ENCODE peak calls at places on chromosome 21, in eight cellular contexts. One of them, this sample, is unnamed.

GRCh38 chr21:41269535-41269934 is 47.1 kb upstream of the FAM3B start:
- DNase-seq in cardiac fibroblast: no peak
- DNase-seq in fibroblast of pulmonary artery: no peak
- DNase-seq in epithelial cell of proximal tubule: no peak
- DNase-seq in astrocyte: no peak
- DNase-seq in A549: no peak
- DNase-seq in uterus: no peak
- DNase-seq in fibroblast of lung: no peak
- DNase-seq in this sample: no peak

GRCh38 chr21:35428041-35428400 is 378.9 kb upstream of the RUNX1 start:
- DNase-seq in cardiac fibroblast: peak; percentile 26
- DNase-seq in fibroblast of pulmonary artery: peak; percentile 47
- DNase-seq in epithelial cell of proximal tubule: no peak
- DNase-seq in astrocyte: no peak
- DNase-seq in A549: no peak
- DNase-seq in uterus: no peak
- DNase-seq in fibroblast of lung: peak; percentile 11
- DNase-seq in this sample: peak; percentile 43

GRCh38 chr21:23660560-23660959 is 1946.7 kb downstream of the MRPL39 start:
- DNase-seq in cardiac fibroblast: no peak
- DNase-seq in fibroblast of pulmonary artery: no peak
- DNase-seq in epithelial cell of proximal tubule: no peak
- DNase-seq in astrocyte: no peak
- DNase-seq in A549: no peak
- DNase-seq in uterus: no peak
- DNase-seq in fibroblast of lung: no peak
- DNase-seq in this sample: no peak

GRCh38 chr21:46560568-46561447 is 44.1 kb downstream of the S100B start:
- DNase-seq in cardiac fibroblast: no peak
- DNase-seq in fibroblast of pulmonary artery: no peak
- DNase-seq in epithelial cell of proximal tubule: no peak
- DNase-seq in astrocyte: no peak
- DNase-seq in A549: no peak
- DNase-seq in uterus: no peak
- DNase-seq in fibroblast of lung: no peak
- DNase-seq in this sample: no peak

GRCh38 chr21:14843991-14844390 is 220.8 kb downstream of the NRIP1 start:
- DNase-seq in cardiac fibroblast: no peak
- DNase-seq in fibroblast of pulmonary artery: no peak
- DNase-seq in epithelial cell of proximal tubule: no peak
- DNase-seq in astrocyte: no peak
- DNase-seq in A549: no peak
- DNase-seq in uterus: no peak
- DNase-seq in fibroblast of lung: no peak
- DNase-seq in this sample: peak; percentile 35

GRCh38 chr21:28257276-28257675 is 735.4 kb downstream of the LTN1 start:
- DNase-seq in cardiac fibroblast: peak; percentile 80
- DNase-seq in fibroblast of pulmonary artery: peak; percentile 83
- DNase-seq in epithelial cell of proximal tubule: no peak
- DNase-seq in astrocyte: no peak
- DNase-seq in A549: no peak
- DNase-seq in uterus: no peak
- DNase-seq in fibroblast of lung: no peak
- DNase-seq in this sample: peak; percentile 43

GRCh38 chr21:46161180-46161799 is 5.9 kb upstream of the FTCD start:
- DNase-seq in cardiac fibroblast: no peak
- DNase-seq in fibroblast of pulmonary artery: no peak
- DNase-seq in epithelial cell of proximal tubule: no peak
- DNase-seq in astrocyte: no peak
- DNase-seq in A549: no peak
- DNase-seq in uterus: no peak
- DNase-seq in fibroblast of lung: no peak
- DNase-seq in this sample: no peak

GRCh38 chr21:46096997-46097825 is 701 bp upstream of the COL6A2 start:
- DNase-seq in cardiac fibroblast: no peak
- DNase-seq in fibroblast of pulmonary artery: no peak
- DNase-seq in epithelial cell of proximal tubule: no peak
- DNase-seq in astrocyte: no peak
- DNase-seq in A549: no peak
- DNase-seq in uterus: peak; percentile 51
- DNase-seq in fibroblast of lung: peak; percentile 40
- DNase-seq in this sample: no peak

GRCh38 chr21:41307219-41307618 is 9.4 kb upstream of the FAM3B start:
- DNase-seq in cardiac fibroblast: no peak
- DNase-seq in fibroblast of pulmonary artery: no peak
- DNase-seq in epithelial cell of proximal tubule: no peak
- DNase-seq in astrocyte: no peak
- DNase-seq in A549: no peak
- DNase-seq in uterus: no peak
- DNase-seq in fibroblast of lung: no peak
- DNase-seq in this sample: no peak

GRCh38 chr21:16773206-16773605 is 739.6 kb upstream of the CXADR start:
- DNase-seq in cardiac fibroblast: peak; percentile 58
- DNase-seq in fibroblast of pulmonary artery: peak; percentile 45
- DNase-seq in epithelial cell of proximal tubule: no peak
- DNase-seq in astrocyte: peak; percentile 35
- DNase-seq in A549: no peak
- DNase-seq in uterus: no peak
- DNase-seq in fibroblast of lung: peak; percentile 39
- DNase-seq in this sample: peak; percentile 70

GRCh38 chr21:28436286-28436932 is 556.3 kb downstream of the LTN1 start:
- DNase-seq in cardiac fibroblast: peak; percentile 49
- DNase-seq in fibroblast of pulmonary artery: peak; percentile 65
- DNase-seq in epithelial cell of proximal tubule: peak; percentile 58
- DNase-seq in astrocyte: peak; percentile 74
- DNase-seq in A549: no peak
- DNase-seq in uterus: peak; percentile 65
- DNase-seq in fibroblast of lung: peak; percentile 51
- DNase-seq in this sample: no peak

GRCh38 chr21:26041441-26042180 is 129.0 kb downstream of the APP start:
- DNase-seq in cardiac fibroblast: peak; percentile 34
- DNase-seq in fibroblast of pulmonary artery: peak; percentile 35
- DNase-seq in epithelial cell of proximal tubule: no peak
- DNase-seq in astrocyte: peak; percentile 62
- DNase-seq in A549: no peak
- DNase-seq in uterus: no peak
- DNase-seq in fibroblast of lung: peak; percentile 58
- DNase-seq in this sample: peak; percentile 56

GRCh38 chr21:45923146-45923545 is 58.4 kb upstream of the COL6A1 start:
- DNase-seq in cardiac fibroblast: peak; percentile 87
- DNase-seq in fibroblast of pulmonary artery: peak; percentile 83
- DNase-seq in epithelial cell of proximal tubule: no peak
- DNase-seq in astrocyte: peak; percentile 46
- DNase-seq in A549: peak; percentile 58
- DNase-seq in uterus: peak; percentile 81
- DNase-seq in fibroblast of lung: peak; percentile 80
- DNase-seq in this sample: peak; percentile 86

GRCh38 chr21:25639922-25640670 is 1.0 kb downstream of the JAM2 start:
- DNase-seq in cardiac fibroblast: no peak
- DNase-seq in fibroblast of pulmonary artery: no peak
- DNase-seq in epithelial cell of proximal tubule: no peak
- DNase-seq in astrocyte: no peak
- DNase-seq in A549: no peak
- DNase-seq in uterus: peak; percentile 38
- DNase-seq in fibroblast of lung: no peak
- DNase-seq in this sample: no peak

GRCh38 chr21:28725396-28725795 is 267.3 kb downstream of the LTN1 start:
- DNase-seq in cardiac fibroblast: peak; percentile 19
- DNase-seq in fibroblast of pulmonary artery: no peak
- DNase-seq in epithelial cell of proximal tubule: no peak
- DNase-seq in astrocyte: peak; percentile 36
- DNase-seq in A549: no peak
- DNase-seq in uterus: no peak
- DNase-seq in fibroblast of lung: no peak
- DNase-seq in this sample: no peak

GRCh38 chr21:16837319-16837718 is 675.5 kb upstream of the CXADR start:
- DNase-seq in cardiac fibroblast: peak; percentile 38
- DNase-seq in fibroblast of pulmonary artery: peak; percentile 29
- DNase-seq in epithelial cell of proximal tubule: no peak
- DNase-seq in astrocyte: peak; percentile 56
- DNase-seq in A549: no peak
- DNase-seq in uterus: no peak
- DNase-seq in fibroblast of lung: peak; percentile 41
- DNase-seq in this sample: peak; percentile 44

GRCh38 chr21:15182731-15183130 is 117.9 kb upstream of the NRIP1 start:
- DNase-seq in cardiac fibroblast: no peak
- DNase-seq in fibroblast of pulmonary artery: no peak
- DNase-seq in epithelial cell of proximal tubule: no peak
- DNase-seq in astrocyte: no peak
- DNase-seq in A549: no peak
- DNase-seq in uterus: no peak
- DNase-seq in fibroblast of lung: no peak
- DNase-seq in this sample: no peak

GRCh38 chr21:15054089-15054488 is 10.7 kb downstream of the NRIP1 start:
- DNase-seq in cardiac fibroblast: no peak
- DNase-seq in fibroblast of pulmonary artery: no peak
- DNase-seq in epithelial cell of proximal tubule: no peak
- DNase-seq in astrocyte: no peak
- DNase-seq in A549: no peak
- DNase-seq in uterus: no peak
- DNase-seq in fibroblast of lung: no peak
- DNase-seq in this sample: no peak

GRCh38 chr21:28801906-28802305 is 190.8 kb downstream of the LTN1 start:
- DNase-seq in cardiac fibroblast: no peak
- DNase-seq in fibroblast of pulmonary artery: no peak
- DNase-seq in epithelial cell of proximal tubule: no peak
- DNase-seq in astrocyte: no peak
- DNase-seq in A549: no peak
- DNase-seq in uterus: no peak
- DNase-seq in fibroblast of lung: peak; percentile 64
- DNase-seq in this sample: no peak

GRCh38 chr21:29501451-29501850 is 202.7 kb downstream of the BACH1 start:
- DNase-seq in cardiac fibroblast: peak; percentile 11
- DNase-seq in fibroblast of pulmonary artery: peak; percentile 43
- DNase-seq in epithelial cell of proximal tubule: no peak
- DNase-seq in astrocyte: peak; percentile 53
- DNase-seq in A549: no peak
- DNase-seq in uterus: no peak
- DNase-seq in fibroblast of lung: peak; percentile 95
- DNase-seq in this sample: peak; percentile 91

GRCh38 chr21:38796426-38796825 is 9.3 kb upstream of the ETS2 start:
- DNase-seq in cardiac fibroblast: no peak
- DNase-seq in fibroblast of pulmonary artery: peak; percentile 63
- DNase-seq in epithelial cell of proximal tubule: no peak
- DNase-seq in astrocyte: peak; percentile 66
- DNase-seq in A549: no peak
- DNase-seq in uterus: no peak
- DNase-seq in fibroblast of lung: peak; percentile 58
- DNase-seq in this sample: peak; percentile 79
- TF ChIP-seq CTCF in cardiac fibroblast: peak; percentile 1
- TF ChIP-seq CTCF in fibroblast of pulmonary artery: peak; percentile 11
- TF ChIP-seq CTCF in epithelial cell of proximal tubule: peak; percentile 55
- TF ChIP-seq CTCF in astrocyte: peak; percentile 24
- TF ChIP-seq CTCF in A549: no peak
- TF ChIP-seq CTCF in uterus: no peak
- TF ChIP-seq CTCF in fibroblast of lung: no peak
- TF ChIP-seq CTCF in this sample: peak; percentile 57

GRCh38 chr21:42409366-42409765 is 5.7 kb downstream of the UBASH3A start:
- DNase-seq in cardiac fibroblast: no peak
- DNase-seq in fibroblast of pulmonary artery: no peak
- DNase-seq in epithelial cell of proximal tubule: no peak
- DNase-seq in astrocyte: no peak
- DNase-seq in A549: no peak
- DNase-seq in uterus: no peak
- DNase-seq in fibroblast of lung: no peak
- DNase-seq in this sample: no peak
- H3K4me3 ChIP-seq in cardiac fibroblast: no peak overlapping the region
- H3K4me3 ChIP-seq in fibroblast of pulmonary artery: no peak overlapping the region
- H3K4me3 ChIP-seq in epithelial cell of proximal tubule: no peak overlapping the region
- H3K4me3 ChIP-seq in astrocyte: no peak overlapping the region
- H3K4me3 ChIP-seq in A549: no peak overlapping the region
- H3K4me3 ChIP-seq in uterus: no peak overlapping the region
- H3K4me3 ChIP-seq in fibroblast of lung: no peak overlapping the region
- H3K4me3 ChIP-seq in this sample: no peak overlapping the region

DNA sequence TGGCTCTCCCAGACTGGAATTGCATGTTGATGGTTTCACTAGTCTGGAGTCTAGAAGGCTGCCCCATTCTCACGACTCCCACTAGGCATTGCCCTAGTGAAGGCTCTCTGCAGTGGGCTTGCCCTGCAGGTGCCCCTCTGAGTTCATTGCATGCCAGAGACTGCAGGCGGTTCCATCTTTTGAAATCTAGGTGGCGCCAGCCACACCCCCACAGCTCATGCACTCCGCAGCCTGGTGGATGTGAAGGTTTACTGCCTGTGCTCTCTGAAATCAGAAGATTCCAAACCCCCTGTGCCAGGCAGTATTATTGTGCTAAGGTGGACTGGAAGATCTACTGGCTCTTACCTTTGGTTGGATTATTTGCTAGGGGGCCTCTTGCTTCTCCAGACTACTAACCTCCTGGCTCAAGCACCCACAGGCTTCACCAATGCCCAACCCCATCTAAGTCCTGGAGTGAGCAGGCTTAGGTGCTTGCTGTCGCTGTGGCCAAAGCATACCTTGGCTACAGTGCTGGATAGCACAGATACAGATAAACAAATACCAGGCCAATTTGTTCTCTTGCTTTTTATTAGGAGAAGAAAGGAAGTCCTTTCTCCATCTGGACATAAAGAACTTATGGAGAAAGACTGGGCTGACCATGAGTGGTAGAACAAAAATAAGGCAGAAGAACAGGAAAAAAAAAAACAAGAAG is 83.5 kb upstream of the SIM2 start:
- DNase-seq in cardiac fibroblast: no peak
- DNase-seq in fibroblast of pulmonary artery: no peak
- DNase-seq in epithelial cell of proximal tubule: no peak
- DNase-seq in astrocyte: no peak
- DNase-seq in A549: peak; percentile 6
- DNase-seq in uterus: no peak
- DNase-seq in fibroblast of lung: no peak
- DNase-seq in this sample: no peak
- TF ChIP-seq CTCF in cardiac fibroblast: peak; percentile 20
- TF ChIP-seq CTCF in fibroblast of pulmonary artery: no peak
- TF ChIP-seq CTCF in epithelial cell of proximal tubule: peak; percentile 14
- TF ChIP-seq CTCF in astrocyte: no peak
- TF ChIP-seq CTCF in A549: no peak
- TF ChIP-seq CTCF in uterus: no peak
- TF ChIP-seq CTCF in fibroblast of lung: no peak
- TF ChIP-seq CTCF in this sample: peak; percentile 16

DNA sequence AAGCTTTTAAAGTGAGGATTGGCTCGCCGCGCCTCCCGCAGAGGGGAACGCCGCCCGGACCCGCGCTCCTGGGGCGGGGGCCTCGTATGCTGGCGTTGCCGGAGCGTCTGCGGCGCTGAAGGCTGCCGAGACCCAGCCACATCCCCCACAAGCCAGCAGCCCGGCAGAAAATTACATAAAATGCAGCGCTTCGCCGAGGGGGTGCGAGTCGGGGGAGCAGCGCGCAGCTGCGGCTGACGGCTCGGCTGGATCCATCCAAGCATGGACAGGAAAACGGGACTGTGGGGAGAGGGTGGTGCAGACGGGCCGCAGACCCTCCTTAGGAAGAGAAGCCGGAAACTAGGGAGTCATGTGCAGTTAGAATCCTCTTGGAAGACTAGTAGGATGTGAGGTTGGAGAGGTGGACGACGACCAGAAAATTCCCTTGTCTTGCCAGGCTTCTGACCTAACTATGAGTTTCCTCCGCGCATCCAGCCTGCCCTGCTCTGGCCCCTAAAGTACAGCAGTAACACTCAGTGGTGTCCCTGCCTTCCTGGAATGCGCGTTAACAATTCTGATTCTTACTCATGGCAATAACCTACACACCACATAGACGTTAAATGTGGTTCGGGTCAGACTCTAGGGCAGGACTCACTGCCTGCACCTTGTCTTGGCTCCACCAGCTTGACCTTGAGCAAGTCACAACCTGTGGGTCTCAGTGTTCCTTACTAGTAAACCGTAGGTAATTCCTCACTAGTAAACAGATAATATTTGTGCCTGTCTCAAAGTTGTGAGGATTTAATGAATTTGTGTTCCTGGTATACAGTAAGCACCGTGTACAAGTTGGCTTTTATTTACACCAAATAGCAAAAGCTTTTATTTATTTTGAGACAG is 959 bp upstream of the BRWD1 start:
- DNase-seq in cardiac fibroblast: peak; percentile 76
- DNase-seq in fibroblast of pulmonary artery: peak; percentile 69
- DNase-seq in epithelial cell of proximal tubule: peak; percentile 31
- DNase-seq in astrocyte: peak; percentile 73
- DNase-seq in A549: peak; percentile 10
- DNase-seq in uterus: peak; percentile 43
- DNase-seq in fibroblast of lung: peak; percentile 64
- DNase-seq in this sample: peak; percentile 77
- H3K4me3 ChIP-seq in cardiac fibroblast: peak overlapping the region; percentile 81
- H3K4me3 ChIP-seq in fibroblast of pulmonary artery: peak overlapping the region; percentile 74
- H3K4me3 ChIP-seq in epithelial cell of proximal tubule: peak overlapping the region; percentile 75
- H3K4me3 ChIP-seq in astrocyte: peak overlapping the region; percentile 77
- H3K4me3 ChIP-seq in A549: peak overlapping the region; percentile 86
- H3K4me3 ChIP-seq in uterus: peak overlapping the region; percentile 73
- H3K4me3 ChIP-seq in fibroblast of lung: peak overlapping the region; percentile 71
- H3K4me3 ChIP-seq in this sample: peak overlapping the region; percentile 76

This sample was measured in choroid plexus epithelial cell.